ENCODE peak calls at places on chromosomes 2 and 18, in nine cellular contexts. One of them, this sample, is unnamed.

GRCh38 chr2:100820346-100821254 is 661 bp downstream of the NPAS2 start:
- DNase-seq in epithelial cell of esophagus: peak; percentile 83
- DNase-seq in lower lobe of right lung: no peak
- DNase-seq in uterus: no peak
- DNase-seq in thoracic aorta: no peak
- DNase-seq in suprapubic skin: peak; percentile 67
- DNase-seq in AG09309: no peak
- DNase-seq in fibroblast of mammary gland: no peak
- DNase-seq in lung: no peak
- DNase-seq in this sample: no peak

GRCh38 chr2:227877359-227878309 is 6.2 kb downstream of the DAW1 start:
- DNase-seq in fibroblast of mammary gland: peak; percentile 86
- DNase-seq in uterus: no peak
- DNase-seq in suprapubic skin: no peak
- DNase-seq in epithelial cell of esophagus: no peak
- DNase-seq in lower lobe of right lung: no peak
- DNase-seq in AG09309: no peak
- DNase-seq in thoracic aorta: no peak
- DNase-seq in lung: no peak
- DNase-seq in this sample: no peak

GRCh38 chr2:121074322-121074932 is 210.6 kb downstream of the TFCP2L1 start:
- DNase-seq in thoracic aorta: no peak
- DNase-seq in AG09309: no peak
- DNase-seq in lower lobe of right lung: no peak
- DNase-seq in fibroblast of mammary gland: no peak
- DNase-seq in uterus: no peak
- DNase-seq in suprapubic skin: no peak
- DNase-seq in lung: no peak
- DNase-seq in epithelial cell of esophagus: no peak
- DNase-seq in this sample: no peak

GRCh38 chr2:66577331-66578041 is 142.6 kb downstream of the MEIS1 start:
- DNase-seq in lower lobe of right lung: no peak
- DNase-seq in lung: no peak
- DNase-seq in thoracic aorta: no peak
- DNase-seq in fibroblast of mammary gland: peak; percentile 29
- DNase-seq in AG09309: no peak
- DNase-seq in epithelial cell of esophagus: no peak
- DNase-seq in suprapubic skin: no peak
- DNase-seq in uterus: peak; percentile 75
- DNase-seq in this sample: no peak

GRCh38 chr2:20992201-20992711 is 51.6 kb downstream of the APOB start:
- DNase-seq in lung: no peak
- DNase-seq in suprapubic skin: no peak
- DNase-seq in fibroblast of mammary gland: peak; percentile 1
- DNase-seq in uterus: peak; percentile 58
- DNase-seq in thoracic aorta: peak; percentile 18
- DNase-seq in AG09309: no peak
- DNase-seq in lower lobe of right lung: no peak
- DNase-seq in epithelial cell of esophagus: peak; percentile 58
- DNase-seq in this sample: no peak

GRCh38 chr2:185628985-185629384 is 109.6 kb upstream of the FSIP2 start:
- DNase-seq in uterus: no peak
- DNase-seq in lower lobe of right lung: no peak
- DNase-seq in suprapubic skin: no peak
- DNase-seq in epithelial cell of esophagus: peak; percentile 29
- DNase-seq in lung: no peak
- DNase-seq in thoracic aorta: no peak
- DNase-seq in fibroblast of mammary gland: peak; percentile 1
- DNase-seq in AG09309: no peak
- DNase-seq in this sample: no peak

GRCh38 chr2:190984595-190984994 is 29.4 kb downstream of the STAT1 start:
- DNase-seq in epithelial cell of esophagus: peak; percentile 94
- DNase-seq in thoracic aorta: no peak
- DNase-seq in suprapubic skin: no peak
- DNase-seq in uterus: no peak
- DNase-seq in lung: no peak
- DNase-seq in AG09309: peak; percentile 41
- DNase-seq in fibroblast of mammary gland: peak; percentile 63
- DNase-seq in lower lobe of right lung: no peak
- DNase-seq in this sample: no peak

GRCh38 chr2:198375073-198375430 is 570.7 kb downstream of the PLCL1 start:
- DNase-seq in lung: no peak
- DNase-seq in lower lobe of right lung: no peak
- DNase-seq in suprapubic skin: no peak
- DNase-seq in epithelial cell of esophagus: no peak
- DNase-seq in fibroblast of mammary gland: no peak
- DNase-seq in thoracic aorta: no peak
- DNase-seq in AG09309: no peak
- DNase-seq in uterus: no peak
- DNase-seq in this sample: no peak

GRCh38 chr2:120323214-120323613 is 22.7 kb upstream of the INHBB start:
- DNase-seq in suprapubic skin: peak; percentile 75
- DNase-seq in epithelial cell of esophagus: no peak
- DNase-seq in fibroblast of mammary gland: peak; percentile 66
- DNase-seq in lung: no peak
- DNase-seq in lower lobe of right lung: no peak
- DNase-seq in uterus: peak; percentile 71
- DNase-seq in thoracic aorta: peak; percentile 38
- DNase-seq in AG09309: no peak
- DNase-seq in this sample: peak; percentile 94

GRCh38 chr2:191721331-191721730 is 43.4 kb downstream of the NABP1 start:
- DNase-seq in AG09309: no peak
- DNase-seq in uterus: no peak
- DNase-seq in lower lobe of right lung: no peak
- DNase-seq in lung: no peak
- DNase-seq in suprapubic skin: no peak
- DNase-seq in fibroblast of mammary gland: no peak
- DNase-seq in epithelial cell of esophagus: no peak
- DNase-seq in thoracic aorta: no peak
- DNase-seq in this sample: no peak

GRCh38 chr2:47016172-47016913 is 100.7 kb upstream of the MCFD2 start:
- DNase-seq in lower lobe of right lung: peak; percentile 58
- DNase-seq in suprapubic skin: no peak
- DNase-seq in fibroblast of mammary gland: peak; percentile 90
- DNase-seq in epithelial cell of esophagus: peak; percentile 87
- DNase-seq in uterus: no peak
- DNase-seq in lung: no peak
- DNase-seq in AG09309: peak; percentile 73
- DNase-seq in thoracic aorta: no peak
- DNase-seq in this sample: no peak

GRCh38 chr2:30201990-30202389 is 29.3 kb upstream of the LBH start:
- DNase-seq in suprapubic skin: peak; percentile 55
- DNase-seq in uterus: peak; percentile 63
- DNase-seq in thoracic aorta: no peak
- DNase-seq in fibroblast of mammary gland: peak; percentile 52
- DNase-seq in lung: no peak
- DNase-seq in epithelial cell of esophagus: no peak
- DNase-seq in lower lobe of right lung: no peak
- DNase-seq in AG09309: no peak
- DNase-seq in this sample: no peak

GRCh38 chr2:56380861-56381260 is 197.1 kb downstream of the CCDC85A start:
- DNase-seq in AG09309: no peak
- DNase-seq in epithelial cell of esophagus: no peak
- DNase-seq in lung: no peak
- DNase-seq in uterus: no peak
- DNase-seq in lower lobe of right lung: no peak
- DNase-seq in fibroblast of mammary gland: no peak
- DNase-seq in thoracic aorta: no peak
- DNase-seq in suprapubic skin: no peak
- DNase-seq in this sample: no peak

GRCh38 chr2:163198972-163199371 is 360.4 kb upstream of the KCNH7 start:
- DNase-seq in lung: no peak
- DNase-seq in uterus: no peak
- DNase-seq in lower lobe of right lung: no peak
- DNase-seq in epithelial cell of esophagus: peak; percentile 25
- DNase-seq in AG09309: no peak
- DNase-seq in thoracic aorta: no peak
- DNase-seq in fibroblast of mammary gland: no peak
- DNase-seq in suprapubic skin: no peak
- DNase-seq in this sample: no peak

GRCh38 chr2:102703748-102704147 is 58.1 kb upstream of the TMEM182 start:
- DNase-seq in epithelial cell of esophagus: peak; percentile 68
- DNase-seq in lower lobe of right lung: no peak
- DNase-seq in thoracic aorta: no peak
- DNase-seq in AG09309: no peak
- DNase-seq in lung: no peak
- DNase-seq in suprapubic skin: no peak
- DNase-seq in uterus: no peak
- DNase-seq in fibroblast of mammary gland: peak; percentile 39
- DNase-seq in this sample: no peak

GRCh38 chr18:2304378-2305175 is 266.7 kb downstream of the METTL4 start:
- DNase-seq in thoracic aorta: no peak
- DNase-seq in AG09309: no peak
- DNase-seq in lower lobe of right lung: no peak
- DNase-seq in epithelial cell of esophagus: peak; percentile 91
- DNase-seq in uterus: no peak
- DNase-seq in lung: no peak
- DNase-seq in suprapubic skin: no peak
- DNase-seq in fibroblast of mammary gland: peak; percentile 18
- DNase-seq in this sample: no peak

GRCh38 chr18:5285326-5285725 is 10.2 kb downstream of the ZBTB14 start:
- DNase-seq in lung: no peak
- DNase-seq in uterus: no peak
- DNase-seq in suprapubic skin: no peak
- DNase-seq in epithelial cell of esophagus: no peak
- DNase-seq in lower lobe of right lung: no peak
- DNase-seq in thoracic aorta: no peak
- DNase-seq in AG09309: no peak
- DNase-seq in fibroblast of mammary gland: no peak
- DNase-seq in this sample: no peak

GRCh38 chr2:232418466-232419244 is 12.0 kb downstream of the ALPG start:
- DNase-seq in lower lobe of right lung: peak; percentile 68
- DNase-seq in uterus: no peak
- DNase-seq in fibroblast of mammary gland: peak; percentile 12
- DNase-seq in suprapubic skin: no peak
- DNase-seq in lung: no peak
- DNase-seq in AG09309: no peak
- DNase-seq in epithelial cell of esophagus: peak; percentile 58
- DNase-seq in thoracic aorta: no peak
- DNase-seq in this sample: no peak

GRCh38 chr2:85850451-85850850 is 38.3 kb downstream of the ST3GAL5 start:
- DNase-seq in uterus: no peak
- DNase-seq in suprapubic skin: no peak
- DNase-seq in AG09309: no peak
- DNase-seq in epithelial cell of esophagus: no peak
- DNase-seq in lung: no peak
- DNase-seq in thoracic aorta: no peak
- DNase-seq in lower lobe of right lung: no peak
- DNase-seq in fibroblast of mammary gland: no peak
- DNase-seq in this sample: no peak

DNA sequence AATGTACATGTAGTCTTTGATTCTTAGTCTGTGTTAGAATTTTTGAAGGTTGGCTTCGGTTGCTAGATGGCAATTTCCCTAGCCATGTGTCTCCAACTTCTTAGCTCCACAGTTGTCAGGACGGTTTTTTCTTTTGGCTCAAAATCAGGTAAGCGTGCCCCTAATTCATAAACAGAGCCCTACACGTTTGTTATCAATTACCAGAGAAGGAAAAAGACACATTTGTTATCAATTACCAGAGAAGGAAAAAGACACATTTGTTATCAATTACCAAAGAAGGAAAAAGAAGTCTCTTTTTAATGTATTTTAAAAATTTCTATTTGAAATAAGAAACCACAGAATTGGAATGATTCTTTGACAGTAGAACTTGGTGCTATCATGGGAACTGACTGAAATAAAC is 35.7 kb downstream of the CAMKMT start:
- DNase-seq in suprapubic skin: no peak
- DNase-seq in thoracic aorta: no peak
- DNase-seq in epithelial cell of esophagus: no peak
- DNase-seq in AG09309: no peak
- DNase-seq in lung: no peak
- DNase-seq in fibroblast of mammary gland: peak; percentile 17
- DNase-seq in uterus: no peak
- DNase-seq in lower lobe of right lung: no peak
- DNase-seq in this sample: no peak
- H3K4me3 ChIP-seq in suprapubic skin: no peak overlapping the region
- H3K4me3 ChIP-seq in thoracic aorta: peak overlapping the region; percentile 59
- H3K4me3 ChIP-seq in epithelial cell of esophagus: no peak overlapping the region
- H3K4me3 ChIP-seq in AG09309: no peak overlapping the region
- H3K4me3 ChIP-seq in lung: no peak overlapping the region
- H3K4me3 ChIP-seq in fibroblast of mammary gland: no peak overlapping the region
- H3K4me3 ChIP-seq in uterus: no peak overlapping the region
- H3K4me3 ChIP-seq in lower lobe of right lung: no peak overlapping the region
- H3K4me3 ChIP-seq in this sample: no peak overlapping the region

DNA sequence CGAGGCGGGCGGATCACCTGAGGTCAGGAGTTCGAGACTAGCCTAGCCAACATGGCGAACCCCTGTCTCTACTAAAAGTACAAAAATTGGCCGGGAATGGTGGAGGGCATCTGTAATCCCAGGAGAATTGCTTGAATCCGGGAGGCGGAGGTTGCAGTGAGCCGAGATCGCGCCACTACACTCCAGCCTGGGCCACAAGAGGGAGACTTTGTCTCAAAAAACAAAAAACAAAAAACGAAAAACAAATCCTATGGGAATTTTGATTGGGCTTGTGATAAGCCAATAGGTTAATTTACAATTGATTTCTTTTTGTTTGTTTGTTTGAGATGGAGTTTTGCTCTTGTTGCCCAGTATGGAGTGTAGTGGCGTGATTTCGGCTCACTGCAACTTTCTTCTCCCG is 24.2 kb upstream of the TOGARAM2 start:
- DNase-seq in uterus: no peak
- DNase-seq in epithelial cell of esophagus: no peak
- DNase-seq in thoracic aorta: no peak
- DNase-seq in lower lobe of right lung: no peak
- DNase-seq in fibroblast of mammary gland: peak; percentile 39
- DNase-seq in lung: no peak
- DNase-seq in suprapubic skin: no peak
- DNase-seq in AG09309: no peak
- DNase-seq in this sample: no peak
- TF ChIP-seq CTCF in uterus: no peak
- TF ChIP-seq CTCF in epithelial cell of esophagus: peak; percentile 42
- TF ChIP-seq CTCF in thoracic aorta: peak; percentile 11
- TF ChIP-seq CTCF in lower lobe of right lung: peak; percentile 60
- TF ChIP-seq CTCF in fibroblast of mammary gland: peak; percentile 39
- TF ChIP-seq CTCF in lung: no peak
- TF ChIP-seq CTCF in suprapubic skin: peak; percentile 11
- TF ChIP-seq CTCF in AG09309: peak; percentile 39
- TF ChIP-seq CTCF in this sample: peak; percentile 45

DNA sequence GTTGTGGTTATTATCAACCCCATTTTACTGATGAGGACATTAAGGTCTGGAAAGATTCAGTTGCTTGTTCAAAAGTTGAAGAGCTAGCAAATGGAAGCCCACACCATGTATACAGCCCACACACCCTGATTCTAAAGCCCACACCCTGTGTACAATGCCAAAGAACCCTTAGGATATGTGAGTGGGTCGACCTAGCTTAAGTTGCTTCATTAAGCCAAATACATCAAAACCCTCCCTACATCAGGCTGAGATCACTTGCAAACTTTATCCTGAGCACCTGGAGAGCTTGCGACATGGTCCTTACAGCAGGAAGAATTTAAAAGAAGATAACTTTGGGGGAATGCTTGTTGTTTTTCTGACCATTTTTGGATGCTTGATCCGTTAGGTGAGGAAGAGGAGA is 435 bp upstream of the ARHGAP25 start:
- DNase-seq in uterus: no peak
- DNase-seq in lung: no peak
- DNase-seq in suprapubic skin: no peak
- DNase-seq in thoracic aorta: no peak
- DNase-seq in fibroblast of mammary gland: no peak
- DNase-seq in lower lobe of right lung: no peak
- DNase-seq in AG09309: no peak
- DNase-seq in epithelial cell of esophagus: no peak
- DNase-seq in this sample: no peak
- H3K4me3 ChIP-seq in uterus: no peak overlapping the region
- H3K4me3 ChIP-seq in lung: no peak overlapping the region
- H3K4me3 ChIP-seq in suprapubic skin: no peak overlapping the region
- H3K4me3 ChIP-seq in thoracic aorta: peak overlapping the region; percentile 64
- H3K4me3 ChIP-seq in fibroblast of mammary gland: no peak overlapping the region
- H3K4me3 ChIP-seq in lower lobe of right lung: peak overlapping the region; percentile 46
- H3K4me3 ChIP-seq in AG09309: no peak overlapping the region
- H3K4me3 ChIP-seq in epithelial cell of esophagus: no peak overlapping the region
- H3K4me3 ChIP-seq in this sample: no peak overlapping the region

GRCh38 chr2:65129613-65130439 is at the start of gene RAB1A:
- DNase-seq in fibroblast of mammary gland: peak; percentile 99
- DNase-seq in thoracic aorta: peak; percentile 99
- DNase-seq in lower lobe of right lung: peak; percentile 100
- DNase-seq in epithelial cell of esophagus: peak; percentile 100
- DNase-seq in AG09309: peak; percentile 98
- DNase-seq in lung: peak; percentile 100
- DNase-seq in uterus: peak; percentile 100
- DNase-seq in suprapubic skin: peak; percentile 100
- DNase-seq in this sample: peak; percentile 99
- TF ChIP-seq CTCF in fibroblast of mammary gland: no peak
- TF ChIP-seq CTCF in thoracic aorta: peak; percentile 31
- TF ChIP-seq CTCF in lower lobe of right lung: peak; percentile 40
- TF ChIP-seq CTCF in epithelial cell of esophagus: peak; percentile 38
- TF ChIP-seq CTCF in AG09309: peak; percentile 47
- TF ChIP-seq CTCF in lung: no peak
- TF ChIP-seq CTCF in uterus: no peak
- TF ChIP-seq CTCF in suprapubic skin: peak; percentile 63
- TF ChIP-seq CTCF in this sample: peak; percentile 24